ENCODE peak calls at places on chromosomes 1 and 21, in eight cellular contexts. W is kidney epithelial cell; G is AG04450; I is amniotic stem cell; Y is pancreas; L is activated CD4-positive, alpha-beta T cell treated with anti-CD3 and anti-CD28 coated beads for 48 hours; U is AG10803; P is endodermal cell. Q is an unnamed sample.

GRCh38 chr1:243639027-243639658 is 210.9 kb downstream of the AKT3 start:
- DNase-seq in W (no peak), G (no peak), I (no peak), Y (no peak), L (no peak), U (no peak), P (no peak), Q (no peak)

GRCh38 chr1:175508320-175509110 is 234.9 kb downstream of the TNR start:
- DNase-seq in W (peak), G (no peak), I (no peak), Y (no peak), L (no peak), U (no peak), P (no peak), Q (no peak)

GRCh38 chr1:51329443-51330325 is 678 bp downstream of the TTC39A start:
- DNase-seq in W (no peak), G (no peak), I (no peak), Y (peak), L (no peak), U (no peak), P (no peak), Q (no peak)

GRCh38 chr1:212045981-212046380 is 10.4 kb downstream of the DTL start:
- DNase-seq in W (no peak), G (no peak), I (no peak), Y (no peak), L (no peak), U (peak), P (no peak), Q (no peak)

GRCh38 chr1:114549137-114549536 is 32.3 kb downstream of the BCAS2 start:
- DNase-seq in W (no peak), G (no peak), I (no peak), Y (no peak), L (no peak), U (peak), P (no peak), Q (no peak)

GRCh38 chr1:241963722-241964121 is 6.2 kb downstream of the BECN2 start:
- DNase-seq in W (no peak), G (no peak), I (no peak), Y (no peak), L (no peak), U (peak), P (no peak), Q (no peak)

GRCh38 chr1:116556289-116557006 is 14.4 kb downstream of the CD58 start:
- DNase-seq in W (no peak), G (no peak), I (no peak), Y (no peak), L (peak), U (peak), P (no peak), Q (no peak)

GRCh38 chr1:21725738-21726392 is 56.7 kb upstream of the RAP1GAP start:
- DNase-seq in W (no peak), G (no peak), I (no peak), Y (no peak), L (no peak), U (no peak), P (no peak), Q (no peak)

GRCh38 chr21:45370575-45370974 is 34.4 kb upstream of the COL18A1 start:
- DNase-seq in W (no peak), G (no peak), I (no peak), Y (peak), L (no peak), U (no peak), P (no peak), Q (no peak)

GRCh38 chr1:41587791-41588190 is 103.3 kb upstream of the EDN2 start:
- DNase-seq in W (no peak), G (no peak), I (no peak), Y (no peak), L (no peak), U (no peak), P (no peak), Q (no peak)

GRCh38 chr1:212980123-212980800 is 29.9 kb downstream of the VASH2 start:
- DNase-seq in W (no peak), G (peak), I (no peak), Y (no peak), L (no peak), U (peak), P (peak), Q (no peak)

GRCh38 chr1:69121708-69122107 is 446.0 kb upstream of the LRRC7 start:
- DNase-seq in W (no peak), G (no peak), I (no peak), Y (no peak), L (no peak), U (peak), P (no peak), Q (no peak)

GRCh38 chr21:39003982-39004775 is 179.1 kb downstream of the PSMG1 start:
- DNase-seq in W (no peak), G (no peak), I (no peak), Y (no peak), L (no peak), U (peak), P (peak), Q (peak)

GRCh38 chr1:160261526-160261877 is 847 bp downstream of the DCAF8 start:
- DNase-seq in W (peak), G (peak), I (peak), Y (no peak), L (peak), U (peak), P (peak), Q (peak)

GRCh38 chr1:205350626-205351235 is 6.0 kb downstream of the KLHDC8A start:
- DNase-seq in W (no peak), G (no peak), I (no peak), Y (no peak), L (no peak), U (no peak), P (peak), Q (no peak)

GRCh38 chr21:25733859-25734653 is 648 bp downstream of the ATP5PF start:
- DNase-seq in W (no peak), G (peak), I (no peak), Y (peak), L (peak), U (peak), P (no peak), Q (no peak)

GRCh38 chr1:161119379-161120061 is 1.6 kb downstream of the NIT1 start:
- DNase-seq in W (no peak), G (no peak), I (no peak), Y (no peak), L (peak), U (peak), P (peak), Q (no peak)

GRCh38 chr1:192580351-192580962 is 4.9 kb downstream of the RGS1 start:
- DNase-seq in W (peak), G (no peak), I (no peak), Y (no peak), L (no peak), U (peak), P (peak), Q (no peak)

GRCh38 chr1:38789498-38790169 is 69.9 kb downstream of the RRAGC start:
- DNase-seq in W (no peak), G (no peak), I (no peak), Y (no peak), L (no peak), U (no peak), P (peak), Q (no peak)

GRCh38 chr1:37676281-37677243 is 15.8 kb upstream of the CDCA8 start:
- DNase-seq in W (no peak), G (no peak), I (no peak), Y (no peak), L (no peak), U (peak), P (no peak), Q (no peak)

GRCh38 chr1:177209357-177209756 is 38.6 kb downstream of the BRINP2 start:
- DNase-seq in W (peak), G (peak), I (peak), Y (no peak), L (no peak), U (peak), P (no peak), Q (no peak)

GRCh38 chr1:113940365-113941244 is 11.5 kb downstream of the HIPK1 start:
- DNase-seq in W (no peak), G (no peak), I (no peak), Y (no peak), L (peak), U (no peak), P (no peak), Q (no peak)

GRCh38 chr1:77430966-77431735 is 149.3 kb downstream of the AK5 start:
- DNase-seq in W (no peak), G (no peak), I (no peak), Y (no peak), L (no peak), U (peak), P (no peak), Q (no peak)

GRCh38 chr1:44089371-44090070 is 29.1 kb upstream of the KLF17 start:
- DNase-seq in W (no peak), G (no peak), I (no peak), Y (no peak), L (peak), U (no peak), P (peak), Q (no peak)

GRCh38 chr1:113279776-113280391 is 110.4 kb upstream of the MAGI3 start:
- DNase-seq in W (no peak), G (no peak), I (no peak), Y (no peak), L (no peak), U (no peak), P (no peak), Q (no peak)

GRCh38 chr1:245195398-245195797 is 40.6 kb downstream of the KIF26B start:
- DNase-seq in W (no peak), G (no peak), I (no peak), Y (no peak), L (no peak), U (no peak), P (peak), Q (no peak)

GRCh38 chr1:47578026-47578861 is 140.4 kb downstream of the FOXD2 start:
- DNase-seq in W (no peak), G (no peak), I (no peak), Y (no peak), L (no peak), U (no peak), P (peak), Q (no peak)

GRCh38 chr1:109788695-109789521 is 25.2 kb upstream of the EPS8L3 start:
- DNase-seq in W (no peak), G (no peak), I (no peak), Y (no peak), L (no peak), U (no peak), P (peak), Q (no peak)

GRCh38 chr21:45419162-45419561 is 14.2 kb downstream of the COL18A1 start:
- DNase-seq in W (no peak), G (no peak), I (no peak), Y (peak), L (no peak), U (no peak), P (no peak), Q (no peak)

GRCh38 chr1:86640161-86640560 is 64.2 kb upstream of the SH3GLB1 start:
- DNase-seq in W (no peak), G (no peak), I (no peak), Y (no peak), L (no peak), U (no peak), P (no peak), Q (no peak)

GRCh38 chr1:165869343-165869742 is 41.9 kb downstream of the UCK2 start:
- DNase-seq in W (no peak), G (no peak), I (no peak), Y (no peak), L (no peak), U (no peak), P (no peak), Q (no peak)

GRCh38 chr21:31484219-31484618 is 140.2 kb upstream of the TIAM1 start:
- DNase-seq in W (no peak), G (no peak), I (no peak), Y (no peak), L (no peak), U (no peak), P (no peak), Q (no peak)